ENCODE peak calls at places on chromosomes 11 and 22, in nine cellular contexts. V, Y, F, T, O, N, Q, U and B are unnamed samples.

GRCh38 chr11:96061730-96062524 is 138.0 kb upstream of the MTMR2 start:
- ATAC-seq in V (peak; percentile 64), Y (peak; percentile 81), F (no peak), T (no peak), O (peak; percentile 86), N (no peak), Q (peak; percentile 94), U (no peak), B (no peak)

GRCh38 chr22:49535527-49536125 is 292.0 kb downstream of the BRD1 start:
- ATAC-seq in V (no peak), Y (no peak), F (no peak), T (no peak), O (no peak), N (no peak), Q (no peak), U (no peak), B (no peak)

GRCh38 chr11:82829101-82829500 is 71.1 kb downstream of the PRCP start:
- ATAC-seq in V (no peak), Y (no peak), F (no peak), T (no peak), O (no peak), N (no peak), Q (no peak), U (no peak), B (no peak)

GRCh38 chr11:100851129-100851528 is 164.0 kb downstream of the ARHGAP42 start:
- ATAC-seq in V (no peak), Y (no peak), F (peak; percentile 59), T (no peak), O (peak; percentile 83), N (no peak), Q (peak; percentile 61), U (no peak), B (no peak)

GRCh38 chr11:34890089-34890488 is 26.1 kb downstream of the APIP start:
- ATAC-seq in V (peak; percentile 63), Y (no peak), F (peak; percentile 62), T (no peak), O (peak; percentile 76), N (no peak), Q (no peak), U (no peak), B (no peak)

GRCh38 chr11:36713715-36714114 is 115.7 kb upstream of the RAG2 start:
- ATAC-seq in V (peak; percentile 37), Y (peak; percentile 31), F (no peak), T (no peak), O (no peak), N (peak; percentile 64), Q (no peak), U (peak; percentile 80), B (peak; percentile 60)

GRCh38 chr22:42376721-42377177 is 55.5 kb downstream of the NFAM1 start:
- ATAC-seq in V (peak; percentile 77), Y (no peak), F (no peak), T (peak; percentile 49), O (no peak), N (peak; percentile 72), Q (no peak), U (peak; percentile 81), B (peak; percentile 90)

GRCh38 chr22:33789690-33790253 is 130.5 kb downstream of the LARGE1 start:
- ATAC-seq in V (no peak), Y (no peak), F (no peak), T (no peak), O (no peak), N (no peak), Q (no peak), U (no peak), B (no peak)

GRCh38 chr22:29244785-29245625 is 22.8 kb downstream of the RHBDD3 start:
- ATAC-seq in V (no peak), Y (peak; percentile 34), F (peak; percentile 43), T (peak; percentile 19), O (no peak), N (no peak), Q (peak; percentile 21), U (peak; percentile 19), B (peak; percentile 31)

GRCh38 chr11:468036-468435 is 18.0 kb downstream of the PTDSS2 start:
- ATAC-seq in V (no peak), Y (no peak), F (no peak), T (no peak), O (no peak), N (no peak), Q (no peak), U (no peak), B (no peak)

GRCh38 chr11:95305726-95306522 is 74.9 kb upstream of the SESN3 start:
- ATAC-seq in V (no peak), Y (no peak), F (no peak), T (no peak), O (no peak), N (no peak), Q (no peak), U (peak; percentile 16), B (no peak)

GRCh38 chr11:74288161-74288560 is 23.3 kb downstream of the P4HA3 start:
- ATAC-seq in V (peak; percentile 83), Y (no peak), F (no peak), T (peak; percentile 50), O (peak; percentile 92), N (no peak), Q (peak; percentile 94), U (no peak), B (peak; percentile 80)

GRCh38 chr11:65879622-65880021 is at the start of gene CTSW:
- ATAC-seq in V (peak; percentile 19), Y (peak; percentile 61), F (no peak), T (no peak), O (no peak), N (no peak), Q (no peak), U (no peak), B (no peak)

GRCh38 chr11:98194611-98195010 is 826.1 kb upstream of the CNTN5 start:
- ATAC-seq in V (no peak), Y (no peak), F (no peak), T (no peak), O (no peak), N (no peak), Q (no peak), U (no peak), B (no peak)

GRCh38 chr11:30258679-30259078 is 27.9 kb downstream of the FSHB start:
- ATAC-seq in V (no peak), Y (no peak), F (no peak), T (no peak), O (no peak), N (no peak), Q (no peak), U (no peak), B (no peak)

GRCh38 chr22:50473855-50474671 is 772 bp downstream of the SBF1 start:
- ATAC-seq in V (peak; percentile 57), Y (no peak), F (peak; percentile 27), T (peak; percentile 45), O (peak; percentile 41), N (no peak), Q (peak; percentile 22), U (peak; percentile 23), B (peak; percentile 30)

GRCh38 chr22:32446321-32446720 is 17.9 kb downstream of the BPIFC start:
- ATAC-seq in V (no peak), Y (no peak), F (no peak), T (no peak), O (no peak), N (no peak), Q (no peak), U (no peak), B (no peak)

GRCh38 chr11:113240389-113240788 is 74.0 kb upstream of the TTC12 start:
- ATAC-seq in V (no peak), Y (no peak), F (no peak), T (no peak), O (no peak), N (no peak), Q (no peak), U (no peak), B (no peak)

GRCh38 chr22:39309881-39310714 is 9.3 kb downstream of the RPL3 start:
- ATAC-seq in V (no peak), Y (peak; percentile 1), F (peak; percentile 1), T (no peak), O (peak; percentile 3), N (no peak), Q (peak; percentile 18), U (peak; percentile 1), B (no peak)

GRCh38 chr22:30318773-30319419 is 7.8 kb downstream of the TBC1D10A start:
- ATAC-seq in V (peak; percentile 53), Y (peak; percentile 42), F (peak; percentile 63), T (no peak), O (no peak), N (peak; percentile 14), Q (no peak), U (no peak), B (no peak)

DNA sequence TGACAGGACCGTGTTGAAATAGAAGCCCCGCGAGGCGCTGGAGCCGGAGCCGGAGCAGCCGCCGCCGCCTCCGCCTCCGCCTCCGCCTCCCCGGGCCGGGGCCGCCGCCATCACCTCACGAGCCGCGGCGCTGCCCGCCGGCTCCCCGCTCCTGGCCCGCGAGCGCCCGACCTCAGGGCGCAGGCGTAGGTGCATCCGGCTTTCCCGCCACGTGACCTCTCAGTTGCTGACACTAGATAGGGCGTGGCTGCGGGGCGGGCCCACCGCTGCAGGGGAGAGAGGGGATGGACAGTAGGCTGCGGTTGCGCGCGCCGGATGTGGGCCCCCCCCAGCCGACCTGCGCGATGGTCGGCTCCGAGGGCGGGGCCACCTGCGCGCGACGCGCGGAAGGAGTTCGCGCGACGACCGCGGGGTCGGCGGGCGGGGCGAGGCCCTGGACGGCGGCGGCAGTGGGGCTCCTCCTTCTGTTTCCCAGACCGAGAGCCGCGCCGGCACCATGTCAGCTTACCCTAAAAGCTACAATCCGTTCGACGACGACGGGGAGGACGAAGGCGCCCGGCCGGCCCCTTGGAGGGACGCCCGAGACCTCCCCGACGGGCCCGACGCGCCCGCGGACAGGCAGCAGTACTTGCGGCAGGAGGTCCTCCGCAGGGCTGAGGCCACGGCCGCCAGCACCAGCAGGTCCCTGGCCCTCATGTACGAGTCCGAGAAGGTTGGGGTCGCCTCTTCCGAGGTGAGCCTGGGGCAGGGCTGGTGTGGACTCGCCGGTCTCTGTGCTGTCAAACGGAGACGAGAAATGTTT is at the start of the genes PI4KA and SNAP29:
- ATAC-seq in V (peak; percentile 97), Y (peak; percentile 89), F (peak; percentile 93), T (peak; percentile 98), O (peak; percentile 91), N (peak; percentile 99), Q (peak; percentile 86), U (peak; percentile 98), B (peak; percentile 98)
- TF ChIP-seq CTCF in V (peak; percentile 51), Y (no peak), F (no peak), T (no peak), O (no peak), N (peak; percentile 24), Q (no peak), U (no peak), B (peak; percentile 53)

GRCh38 chr11:44811841-44812448 is 85.2 kb downstream of the TSPAN18 start:
- ATAC-seq in V (no peak), Y (no peak), F (no peak), T (no peak), O (no peak), N (no peak), Q (peak; percentile 52), U (no peak), B (no peak)
- H3K27ac ChIP-seq in V (no peak overlapping the region), Y (no peak overlapping the region), F (no peak overlapping the region), T (no peak overlapping the region), O (no peak overlapping the region), N (no peak overlapping the region), Q (no peak overlapping the region), U (no peak overlapping the region), B (peak overlapping the region; percentile 5)

GRCh38 chr11:124108158-124108557 is 7.1 kb upstream of the VWA5A start:
- ATAC-seq in V (peak; percentile 33), Y (no peak), F (peak; percentile 74), T (no peak), O (peak; percentile 76), N (no peak), Q (peak; percentile 50), U (no peak), B (no peak)
- TF ChIP-seq CTCF in V (no peak), Y (peak; percentile 22), F (peak; percentile 42), T (no peak), O (peak; percentile 56), N (no peak), Q (peak; percentile 33), U (no peak), B (no peak)

GRCh38 chr22:21710156-21710555 is 25.4 kb downstream of the YPEL1 start:
- ATAC-seq in V (no peak), Y (no peak), F (no peak), T (no peak), O (peak; percentile 69), N (no peak), Q (peak; percentile 31), U (no peak), B (no peak)
- H3K27ac ChIP-seq in V (no peak overlapping the region), Y (no peak overlapping the region), F (no peak overlapping the region), T (no peak overlapping the region), O (no peak overlapping the region), N (no peak overlapping the region), Q (no peak overlapping the region), U (no peak overlapping the region), B (no peak overlapping the region)